ENCODE peak calls at places on chromosomes 16 and 17, in seven cellular contexts. W is NCI-H1105 treated with DMSO at 0.1 percent for 48 hours, E is AG10803, C is choroid plexus epithelial cell, I is dorsolateral prefrontal cortex, M is C1 segment of cervical spinal cord, F is cardiac muscle cell. X is an unnamed sample.
A peak's percentile ranks its signal among the peaks of the same experiment; 100 is the strongest.

GRCh38 chr17:34171245-34171818 is 83.8 kb upstream of the CCL2 start:
- DNase-seq in C (peak; percentile 70), M (no peak), W (peak; percentile 23), I (peak; percentile 30), F (peak; percentile 79), E (peak; percentile 44), X (peak; percentile 78)

GRCh38 chr16:57988929-57989328 is 11.5 kb downstream of the ZNF319 start:
- DNase-seq in E (no peak), F (no peak), W (peak; percentile 29), C (no peak), I (peak; percentile 26), M (no peak), X (no peak)

GRCh38 chr17:32610027-32610650 is 123.3 kb downstream of the CDK5R1 start:
- DNase-seq in W (no peak), F (no peak), E (no peak), M (no peak), I (no peak), C (no peak), X (no peak)

GRCh38 chr16:73743665-73744496 is 552.7 kb upstream of the PSMD7 start:
- DNase-seq in M (no peak), F (no peak), C (no peak), E (no peak), I (no peak), W (no peak), X (no peak)

GRCh38 chr16:46789499-46790414 is 41.2 kb downstream of the C16orf87 start:
- DNase-seq in F (peak; percentile 68), E (peak; percentile 55), I (peak; percentile 70), W (peak; percentile 43), C (peak; percentile 78), M (peak; percentile 13), X (peak; percentile 61)

GRCh38 chr16:70779361-70779760 is 21.6 kb downstream of the VAC14 start:
- DNase-seq in I (no peak), C (no peak), F (no peak), W (no peak), M (no peak), E (peak; percentile 62), X (no peak)

GRCh38 chr16:88545781-88546180 is 24.4 kb upstream of the ZC3H18 start:
- DNase-seq in F (no peak), M (no peak), W (no peak), C (no peak), I (no peak), E (no peak), X (no peak)

GRCh38 chr17:1173456-1174370 is 6.1 kb downstream of the ABR start:
- DNase-seq in W (no peak), C (no peak), M (no peak), I (no peak), E (no peak), F (no peak), X (no peak)

GRCh38 chr16:88806491-88807111 is 3.0 kb downstream of the CDT1 start:
- DNase-seq in I (no peak), W (no peak), M (no peak), E (no peak), F (no peak), C (no peak), X (no peak)

X was measured in fibroblast of pulmonary artery.